ENCODE peak calls at places on chromosome 13, in six cellular contexts. One of them, this sample, is unnamed.

GRCh38 chr13:40640845-40641458 is 25.5 kb downstream of the FOXO1 start:
- DNase-seq in tibial artery: no peak
- DNase-seq in cardiac muscle cell: no peak
- DNase-seq in uterus: no peak
- DNase-seq in HCT116: no peak
- DNase-seq in bronchial epithelial cell: peak
- DNase-seq in this sample: no peak

GRCh38 chr13:22108283-22108897 is 437.5 kb downstream of the FGF9 start:
- DNase-seq in tibial artery: no peak
- DNase-seq in cardiac muscle cell: peak
- DNase-seq in uterus: no peak
- DNase-seq in HCT116: no peak
- DNase-seq in bronchial epithelial cell: peak
- DNase-seq in this sample: peak

GRCh38 chr13:35479223-35479536 is 2.7 kb upstream of the MAB21L1 start:
- DNase-seq in tibial artery: no peak
- DNase-seq in cardiac muscle cell: no peak
- DNase-seq in uterus: no peak
- DNase-seq in HCT116: no peak
- DNase-seq in bronchial epithelial cell: no peak
- DNase-seq in this sample: no peak

GRCh38 chr13:38303816-38304215 is 45.8 kb upstream of the UFM1 start:
- DNase-seq in tibial artery: no peak
- DNase-seq in cardiac muscle cell: no peak
- DNase-seq in uterus: no peak
- DNase-seq in HCT116: no peak
- DNase-seq in bronchial epithelial cell: no peak
- DNase-seq in this sample: no peak

GRCh38 chr13:60837806-60838205 is 440.8 kb downstream of the TDRD3 start:
- DNase-seq in tibial artery: no peak
- DNase-seq in cardiac muscle cell: no peak
- DNase-seq in uterus: no peak
- DNase-seq in HCT116: no peak
- DNase-seq in bronchial epithelial cell: peak
- DNase-seq in this sample: peak

GRCh38 chr13:38872693-38873092 is 117.9 kb downstream of the STOML3 start:
- DNase-seq in tibial artery: no peak
- DNase-seq in cardiac muscle cell: peak
- DNase-seq in uterus: peak
- DNase-seq in HCT116: peak
- DNase-seq in bronchial epithelial cell: peak
- DNase-seq in this sample: peak

GRCh38 chr13:31073859-31074718 is 87.6 kb downstream of the HSPH1 start:
- DNase-seq in tibial artery: no peak
- DNase-seq in cardiac muscle cell: peak
- DNase-seq in uterus: no peak
- DNase-seq in HCT116: no peak
- DNase-seq in bronchial epithelial cell: peak
- DNase-seq in this sample: no peak

GRCh38 chr13:98937911-98938381 is 39.9 kb downstream of the DOCK9 start:
- DNase-seq in tibial artery: no peak
- DNase-seq in cardiac muscle cell: no peak
- DNase-seq in uterus: no peak
- DNase-seq in HCT116: no peak
- DNase-seq in bronchial epithelial cell: no peak
- DNase-seq in this sample: peak

GRCh38 chr13:105838231-105838630 is 697.2 kb downstream of the EFNB2 start:
- DNase-seq in tibial artery: no peak
- DNase-seq in cardiac muscle cell: no peak
- DNase-seq in uterus: no peak
- DNase-seq in HCT116: no peak
- DNase-seq in bronchial epithelial cell: no peak
- DNase-seq in this sample: no peak

GRCh38 chr13:97588993-97589392 is 155.0 kb downstream of the RAP2A start:
- DNase-seq in tibial artery: no peak
- DNase-seq in cardiac muscle cell: no peak
- DNase-seq in uterus: no peak
- DNase-seq in HCT116: no peak
- DNase-seq in bronchial epithelial cell: no peak
- DNase-seq in this sample: no peak

GRCh38 chr13:62643007-62643483 is 1227.4 kb upstream of the PCDH20 start:
- DNase-seq in tibial artery: no peak
- DNase-seq in cardiac muscle cell: no peak
- DNase-seq in uterus: no peak
- DNase-seq in HCT116: peak
- DNase-seq in bronchial epithelial cell: peak
- DNase-seq in this sample: no peak

GRCh38 chr13:58963321-58963720 is 1200.4 kb downstream of the DIAPH3 start:
- DNase-seq in tibial artery: no peak
- DNase-seq in cardiac muscle cell: no peak
- DNase-seq in uterus: no peak
- DNase-seq in HCT116: no peak
- DNase-seq in bronchial epithelial cell: no peak
- DNase-seq in this sample: peak

GRCh38 chr13:110187501-110188161 is 119.3 kb downstream of the COL4A1 start:
- DNase-seq in tibial artery: no peak
- DNase-seq in cardiac muscle cell: peak
- DNase-seq in uterus: no peak
- DNase-seq in HCT116: no peak
- DNase-seq in bronchial epithelial cell: peak
- DNase-seq in this sample: peak

GRCh38 chr13:27182844-27183497 is 11.4 kb upstream of the USP12 start:
- DNase-seq in tibial artery: peak
- DNase-seq in cardiac muscle cell: peak
- DNase-seq in uterus: peak
- DNase-seq in HCT116: peak
- DNase-seq in bronchial epithelial cell: peak
- DNase-seq in this sample: peak

GRCh38 chr13:19382111-19382510 is 179.2 kb downstream of the TPTE2 start:
- DNase-seq in tibial artery: no peak
- DNase-seq in cardiac muscle cell: no peak
- DNase-seq in uterus: no peak
- DNase-seq in HCT116: no peak
- DNase-seq in bronchial epithelial cell: no peak
- DNase-seq in this sample: no peak

GRCh38 chr13:25180795-25181537 is 8.9 kb upstream of the AMER2 start:
- DNase-seq in tibial artery: no peak
- DNase-seq in cardiac muscle cell: no peak
- DNase-seq in uterus: no peak
- DNase-seq in HCT116: no peak
- DNase-seq in bronchial epithelial cell: no peak
- DNase-seq in this sample: no peak

GRCh38 chr13:25911020-25911419 is 140.8 kb downstream of the SHISA2 start:
- DNase-seq in tibial artery: no peak
- DNase-seq in cardiac muscle cell: no peak
- DNase-seq in uterus: no peak
- DNase-seq in HCT116: no peak
- DNase-seq in bronchial epithelial cell: no peak
- DNase-seq in this sample: no peak

GRCh38 chr13:91280806-91281205 is 66.7 kb upstream of the MIR17HG start:
- DNase-seq in tibial artery: no peak
- DNase-seq in cardiac muscle cell: no peak
- DNase-seq in uterus: no peak
- DNase-seq in HCT116: no peak
- DNase-seq in bronchial epithelial cell: no peak
- DNase-seq in this sample: no peak

GRCh38 chr13:98890186-98890585 is 87.7 kb downstream of the DOCK9 start:
- DNase-seq in tibial artery: no peak
- DNase-seq in cardiac muscle cell: peak
- DNase-seq in uterus: peak
- DNase-seq in HCT116: no peak
- DNase-seq in bronchial epithelial cell: peak
- DNase-seq in this sample: peak

GRCh38 chr13:44967656-44968451 is 21.4 kb downstream of the NUFIP1 start:
- DNase-seq in tibial artery: no peak
- DNase-seq in cardiac muscle cell: peak
- DNase-seq in uterus: no peak
- DNase-seq in HCT116: no peak
- DNase-seq in bronchial epithelial cell: no peak
- DNase-seq in this sample: peak

GRCh38 chr13:112105244-112105681 is 38.3 kb downstream of the SOX1 start:
- DNase-seq in tibial artery: no peak
- DNase-seq in cardiac muscle cell: no peak
- DNase-seq in uterus: no peak
- DNase-seq in HCT116: no peak
- DNase-seq in bronchial epithelial cell: no peak
- DNase-seq in this sample: no peak

GRCh38 chr13:98927954-98928927 is 49.6 kb downstream of the DOCK9 start:
- DNase-seq in tibial artery: peak
- DNase-seq in cardiac muscle cell: peak
- DNase-seq in uterus: peak
- DNase-seq in HCT116: no peak
- DNase-seq in bronchial epithelial cell: no peak
- DNase-seq in this sample: no peak

GRCh38 chr13:110885966-110886365 is 28.9 kb downstream of the ANKRD10 start:
- DNase-seq in tibial artery: no peak
- DNase-seq in cardiac muscle cell: no peak
- DNase-seq in uterus: no peak
- DNase-seq in HCT116: no peak
- DNase-seq in bronchial epithelial cell: no peak
- DNase-seq in this sample: no peak

DNA sequence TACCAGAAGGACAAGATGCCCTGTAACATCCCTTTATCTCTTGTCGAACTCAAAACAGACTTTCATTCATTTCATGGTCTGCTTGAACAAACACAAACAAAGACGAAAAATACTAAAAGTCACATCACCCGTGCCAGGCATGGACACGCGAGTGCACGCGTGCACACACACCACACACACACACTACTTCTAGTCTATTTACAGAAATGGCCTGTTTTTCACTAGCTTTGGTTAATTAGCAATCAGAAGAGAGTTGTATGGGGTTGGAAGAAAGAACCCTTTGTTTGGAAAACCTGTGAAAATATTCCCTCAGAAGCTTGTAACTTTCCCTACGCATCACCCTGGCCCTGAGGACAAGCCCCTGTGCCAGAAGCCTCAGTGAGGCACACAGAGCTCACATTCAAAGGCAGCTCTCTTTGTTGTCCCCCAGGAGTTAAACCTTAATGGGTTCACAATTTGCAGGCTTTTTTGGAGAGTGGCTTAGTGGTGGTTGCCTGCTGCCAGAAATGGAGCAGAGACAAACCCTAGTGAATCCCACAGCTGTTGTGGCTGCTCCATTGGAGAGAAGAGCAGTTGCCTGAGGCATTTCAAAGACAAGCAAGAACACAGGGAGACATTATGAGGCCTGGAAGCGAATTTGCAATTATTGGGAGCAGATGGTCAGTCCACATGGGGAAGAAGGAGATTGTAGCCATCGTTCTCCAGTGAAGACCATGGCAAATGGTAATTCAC is 55.9 kb downstream of the STARD13 start:
- DNase-seq in tibial artery: no peak
- DNase-seq in cardiac muscle cell: no peak
- DNase-seq in uterus: no peak
- DNase-seq in HCT116: no peak
- DNase-seq in bronchial epithelial cell: no peak
- DNase-seq in this sample: no peak
- H3K4me3 ChIP-seq in tibial artery: no peak
- H3K4me3 ChIP-seq in cardiac muscle cell: no peak
- H3K4me3 ChIP-seq in uterus: no peak
- H3K4me3 ChIP-seq in HCT116: no peak
- H3K4me3 ChIP-seq in bronchial epithelial cell: no peak
- H3K4me3 ChIP-seq in this sample: no peak

GRCh38 chr13:23160241-23161175 is 20.3 kb upstream of the SGCG start:
- DNase-seq in tibial artery: no peak
- DNase-seq in cardiac muscle cell: peak
- DNase-seq in uterus: no peak
- DNase-seq in HCT116: no peak
- DNase-seq in bronchial epithelial cell: no peak
- DNase-seq in this sample: no peak
- TF ChIP-seq CTCF in tibial artery: no peak
- TF ChIP-seq CTCF in cardiac muscle cell: no peak
- TF ChIP-seq CTCF in uterus: no peak
- TF ChIP-seq CTCF in HCT116: no peak
- TF ChIP-seq CTCF in bronchial epithelial cell: no peak
- TF ChIP-seq CTCF in this sample: no peak

DNA sequence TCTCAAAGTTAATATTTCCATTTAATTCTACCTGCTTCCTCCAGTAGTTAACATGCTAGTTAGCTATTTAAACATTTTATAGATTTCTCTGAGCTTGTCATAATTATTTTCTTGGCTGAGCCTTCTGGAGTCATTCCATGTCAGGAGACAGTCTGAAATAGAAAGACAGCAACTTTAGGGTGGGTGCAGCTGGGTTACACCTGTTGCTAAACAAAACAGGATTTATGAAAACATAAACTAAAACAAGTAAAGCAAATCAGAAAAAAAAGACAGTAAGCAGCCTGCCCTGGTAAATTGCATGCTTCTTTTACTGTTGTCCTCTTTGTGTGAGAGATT is 330.0 kb downstream of the DLEU7 start:
- DNase-seq in tibial artery: no peak
- DNase-seq in cardiac muscle cell: no peak
- DNase-seq in uterus: no peak
- DNase-seq in HCT116: no peak
- DNase-seq in bronchial epithelial cell: no peak
- DNase-seq in this sample: no peak
- H3K4me3 ChIP-seq in tibial artery: peak
- H3K4me3 ChIP-seq in cardiac muscle cell: no peak
- H3K4me3 ChIP-seq in uterus: no peak
- H3K4me3 ChIP-seq in HCT116: no peak
- H3K4me3 ChIP-seq in bronchial epithelial cell: no peak
- H3K4me3 ChIP-seq in this sample: no peak

GRCh38 chr13:52737451-52737850 is 2.2 kb downstream of the CNMD start:
- DNase-seq in tibial artery: no peak
- DNase-seq in cardiac muscle cell: no peak
- DNase-seq in uterus: no peak
- DNase-seq in HCT116: no peak
- DNase-seq in bronchial epithelial cell: no peak
- DNase-seq in this sample: no peak

GRCh38 chr13:52739468-52740071 is at the start of gene CNMD:
- DNase-seq in tibial artery: no peak
- DNase-seq in cardiac muscle cell: no peak
- DNase-seq in uterus: no peak
- DNase-seq in HCT116: no peak
- DNase-seq in bronchial epithelial cell: no peak
- DNase-seq in this sample: no peak

GRCh38 chr13:52736891-52737290 is 2.7 kb downstream of the CNMD start:
- DNase-seq in tibial artery: no peak
- DNase-seq in cardiac muscle cell: no peak
- DNase-seq in uterus: no peak
- DNase-seq in HCT116: no peak
- DNase-seq in bronchial epithelial cell: no peak
- DNase-seq in this sample: no peak

GRCh38 chr13:52737900-52738299 is 1.7 kb downstream of the CNMD start:
- DNase-seq in tibial artery: no peak
- DNase-seq in cardiac muscle cell: peak
- DNase-seq in uterus: no peak
- DNase-seq in HCT116: no peak
- DNase-seq in bronchial epithelial cell: no peak
- DNase-seq in this sample: no peak

GRCh38 chr13:52738719-52739467 is 727 bp downstream of the CNMD start:
- DNase-seq in tibial artery: no peak
- DNase-seq in cardiac muscle cell: peak
- DNase-seq in uterus: no peak
- DNase-seq in HCT116: no peak
- DNase-seq in bronchial epithelial cell: no peak
- DNase-seq in this sample: no peak
- TF ChIP-seq CTCF in tibial artery: peak
- TF ChIP-seq CTCF in cardiac muscle cell: peak
- TF ChIP-seq CTCF in uterus: peak
- TF ChIP-seq CTCF in HCT116: no peak
- TF ChIP-seq CTCF in bronchial epithelial cell: peak
- TF ChIP-seq CTCF in this sample: peak

This sample was measured in astrocyte of the cerebellum.